ENCODE peak calls at places on chromosomes 16 and 17, in seven cellular contexts. S is SJCRH30, B is suprapubic skin, O is stomach, F is gastrocnemius medialis, I is heart right ventricle, P is WERI-Rb-1. J is an unnamed sample.

GRCh38 chr17:5282639-5283217 is 644 bp downstream of the RABEP1 start:
- DNase-seq in O (no peak), B (no peak), S (peak; percentile 16), P (peak; percentile 36), F (peak; percentile 19), I (peak; percentile 38), J (peak; percentile 16)

GRCh38 chr17:76153640-76154039 is 12.6 kb upstream of the FOXJ1 start:
- DNase-seq in P (peak; percentile 70), S (no peak), B (peak; percentile 67), O (no peak), I (no peak), F (no peak), J (no peak)

GRCh38 chr16:11948819-11949218 is 7.0 kb upstream of the NPIPB2 start:
- DNase-seq in S (no peak), B (peak; percentile 37), F (no peak), I (no peak), O (no peak), P (no peak), J (no peak)

GRCh38 chr16:79372504-79373184 is 227.9 kb downstream of the MAF start:
- DNase-seq in S (no peak), P (no peak), B (no peak), O (no peak), I (no peak), F (no peak), J (peak; percentile 8)

GRCh38 chr17:42775534-42776098 is 2.4 kb downstream of the VPS25 start:
- DNase-seq in F (no peak), P (no peak), I (no peak), S (no peak), B (no peak), O (no peak), J (no peak)

GRCh38 chr17:54948380-54948779 is 20.1 kb downstream of the COX11 start:
- DNase-seq in B (no peak), S (peak; percentile 49), I (no peak), O (no peak), P (no peak), F (no peak), J (no peak)

GRCh38 chr17:63095879-63096278 is 129.8 kb downstream of the TANC2 start:
- DNase-seq in P (no peak), I (no peak), B (no peak), F (no peak), O (no peak), S (no peak), J (no peak)

GRCh38 chr17:68860941-68861340 is 94.3 kb downstream of the ABCA8 start:
- DNase-seq in I (no peak), S (no peak), F (no peak), B (no peak), P (no peak), O (no peak), J (no peak)

GRCh38 chr17:66904760-66905637 is 59.5 kb upstream of the CACNG4 start:
- DNase-seq in F (no peak), S (peak; percentile 40), B (no peak), P (no peak), O (peak; percentile 55), I (no peak), J (peak; percentile 71)

GRCh38 chr16:88303890-88304819 is 78.6 kb upstream of the ZNF469 start:
- DNase-seq in F (no peak), P (no peak), B (no peak), S (peak; percentile 27), I (no peak), O (no peak), J (peak; percentile 47)

GRCh38 chr16:2324296-2324859 is 16.1 kb downstream of the ABCA3 start:
- DNase-seq in P (no peak), B (no peak), O (no peak), S (no peak), F (no peak), I (no peak), J (no peak)
- H3K36me3 ChIP-seq in P (peaks cover 43% of the 10 kb centered on the region), B (peaks cover 25% of the 10 kb centered on the region), O (peaks cover 42% of the 10 kb centered on the region), S (no peaks in the 10 kb centered on the region), F (no peaks in the 10 kb centered on the region), I (peaks cover 70% of the 10 kb centered on the region), J (no peaks in the 10 kb centered on the region)

GRCh38 chr17:46038937-46039336 is 39.9 kb downstream of the STH start:
- DNase-seq in S (no peak), F (no peak), B (no peak), P (no peak), O (no peak), I (no peak), J (no peak)
- H3K36me3 ChIP-seq in S (peaks cover 80% of the 10 kb centered on the region), F (no peaks in the 10 kb centered on the region), B (peaks cover 74% of the 10 kb centered on the region), P (peaks cover 97% of the 10 kb centered on the region), O (peaks cover 70% of the 10 kb centered on the region), I (peaks cover 91% of the 10 kb centered on the region), J (peaks cover 10% of the 10 kb centered on the region)

DNA sequence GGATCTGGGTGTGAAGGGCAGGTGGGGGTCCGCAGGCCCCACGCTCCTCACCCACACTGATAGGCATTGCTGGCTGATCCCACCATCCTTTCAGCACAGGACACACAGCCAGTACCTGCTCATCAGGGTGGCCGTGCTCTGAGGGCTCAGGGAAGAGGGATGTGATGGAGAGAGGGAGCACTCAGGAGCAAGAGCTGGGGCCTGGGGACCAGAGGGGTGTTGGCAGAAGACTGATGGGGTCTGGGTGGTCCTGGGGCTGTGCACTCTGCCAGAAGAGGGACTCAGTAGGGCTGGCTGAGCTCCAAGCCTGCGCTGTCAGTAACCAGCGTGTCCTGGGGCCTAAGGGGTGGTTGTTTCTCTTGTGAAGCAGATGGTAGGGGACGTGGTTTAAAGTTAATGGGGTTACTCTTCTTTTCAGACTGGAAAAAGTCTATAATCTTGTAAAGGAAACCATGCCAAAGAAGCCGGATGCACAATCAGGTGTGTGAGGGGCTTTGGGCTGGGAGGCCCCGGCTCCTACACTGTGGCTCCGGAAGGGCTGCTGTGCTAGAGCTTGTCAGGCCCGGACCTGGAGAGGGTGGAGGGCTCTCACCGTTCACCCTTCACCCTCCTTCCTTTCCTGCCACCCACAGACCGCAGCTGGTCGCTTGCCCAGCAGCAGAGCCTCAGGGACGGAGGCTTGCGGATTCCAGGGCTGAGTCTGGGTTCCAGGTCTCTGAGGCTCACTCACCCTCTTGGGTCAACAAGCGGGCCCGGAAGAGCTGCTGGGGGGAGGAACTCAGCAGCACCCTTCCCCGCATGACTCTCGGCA is 27.8 kb downstream of the POLR3E start:
- DNase-seq in O (no peak), F (no peak), B (no peak), I (no peak), S (no peak), P (no peak), J (no peak)
- H3K36me3 ChIP-seq in O (peaks cover 99% of the 10 kb centered on the region), F (no peaks in the 10 kb centered on the region), B (peaks cover 86% of the 10 kb centered on the region), I (peaks cover 82% of the 10 kb centered on the region), S (peaks cover 10% of the 10 kb centered on the region), P (peaks cover 89% of the 10 kb centered on the region), J (no peaks in the 10 kb centered on the region)

GRCh38 chr17:37118738-37119137 is 170.0 kb downstream of the AATF start:
- DNase-seq in S (no peak), O (no peak), P (no peak), B (no peak), F (no peak), I (no peak), J (no peak)

GRCh38 chr17:37116802-37117201 is 168.0 kb downstream of the AATF start:
- DNase-seq in O (no peak), I (no peak), P (no peak), S (no peak), F (no peak), B (no peak), J (no peak)

GRCh38 chr17:37121616-37122015 is 172.9 kb downstream of the AATF start:
- DNase-seq in I (no peak), B (no peak), P (no peak), F (no peak), S (no peak), O (no peak), J (no peak)

DNA sequence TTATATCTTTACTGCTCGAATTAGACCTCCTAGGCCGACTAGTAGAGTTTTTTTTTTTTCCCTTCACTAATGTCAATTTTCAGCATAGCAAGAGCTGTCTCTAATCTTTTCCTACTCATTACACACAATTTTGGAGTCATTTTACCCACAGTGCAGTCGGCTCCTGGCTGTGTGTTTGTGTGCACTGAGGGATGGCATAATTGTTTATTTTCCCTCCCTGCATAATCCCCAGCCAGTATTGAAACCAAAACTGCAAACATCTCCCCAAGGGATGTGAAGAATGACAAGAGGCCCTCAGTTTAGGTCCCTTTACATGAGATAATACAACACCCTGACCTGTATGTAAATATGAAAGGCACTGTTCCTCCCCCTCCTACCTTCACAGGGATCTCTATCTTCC is 169.0 kb downstream of the AATF start:
- DNase-seq in B (no peak), F (no peak), P (no peak), I (no peak), S (no peak), O (no peak), J (no peak)
- H3K36me3 ChIP-seq in B (peaks cover 42% of the 10 kb centered on the region), F (peaks cover 8% of the 10 kb centered on the region), P (peaks cover 62% of the 10 kb centered on the region), I (peaks cover 54% of the 10 kb centered on the region), S (peaks cover 30% of the 10 kb centered on the region), O (peaks cover 32% of the 10 kb centered on the region), J (no peaks in the 10 kb centered on the region)

GRCh38 chr16:2451851-2452320 is 8.0 kb upstream of the TEDC2 start:
- DNase-seq in P (no peak), O (no peak), F (no peak), I (no peak), S (no peak), B (peak; percentile 77), J (no peak)

GRCh38 chr16:2449118-2449517 is 10.8 kb upstream of the TEDC2 start:
- DNase-seq in P (no peak), O (no peak), B (no peak), I (no peak), F (no peak), S (no peak), J (no peak)

GRCh38 chr16:2450535-2450934 is 9.4 kb upstream of the TEDC2 start:
- DNase-seq in O (no peak), P (no peak), I (no peak), S (no peak), B (no peak), F (no peak), J (no peak)

GRCh38 chr16:2450975-2451381 is 8.9 kb upstream of the TEDC2 start:
- DNase-seq in I (no peak), F (no peak), O (no peak), S (no peak), B (peak; percentile 74), P (no peak), J (no peak)

GRCh38 chr16:2447920-2448583 is 11.9 kb upstream of the TEDC2 start:
- DNase-seq in B (no peak), P (no peak), O (no peak), I (no peak), S (no peak), F (no peak), J (no peak)
- H3K36me3 ChIP-seq in B (peaks cover 58% of the 10 kb centered on the region), P (peaks cover 88% of the 10 kb centered on the region), O (peaks cover 36% of the 10 kb centered on the region), I (peaks cover 25% of the 10 kb centered on the region), S (peaks cover 63% of the 10 kb centered on the region), F (no peaks in the 10 kb centered on the region), J (no peaks in the 10 kb centered on the region)

DNA sequence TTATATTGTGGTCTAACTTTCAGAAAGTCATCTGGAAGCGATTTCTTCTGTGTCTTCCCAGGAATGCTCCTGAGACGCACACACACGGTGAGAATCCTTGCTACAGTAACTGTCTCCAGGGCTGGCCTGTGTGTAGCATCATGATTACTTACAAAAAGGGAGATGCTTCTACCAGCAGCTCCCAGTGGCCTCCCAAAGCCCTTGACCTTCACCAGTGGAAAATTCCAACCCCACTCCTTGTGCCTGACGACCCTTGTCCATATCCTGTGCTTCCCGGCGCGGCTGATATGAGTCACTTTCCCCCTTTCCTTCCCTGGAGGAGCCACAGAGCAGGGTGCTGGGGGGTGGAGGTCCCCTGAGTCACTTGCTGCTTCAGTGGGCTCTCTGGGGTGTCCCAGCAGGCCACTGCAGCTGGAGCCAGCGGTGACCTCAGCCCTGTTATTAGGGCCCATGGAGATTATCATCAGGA is 22.1 kb upstream of the NAT9 start:
- DNase-seq in I (no peak), O (no peak), P (no peak), F (no peak), B (no peak), S (no peak), J (no peak)
- H3K36me3 ChIP-seq in I (peaks cover 52% of the 10 kb centered on the region), O (peaks cover 100% of the 10 kb centered on the region), P (peaks cover 65% of the 10 kb centered on the region), F (no peaks in the 10 kb centered on the region), B (peaks cover 86% of the 10 kb centered on the region), S (peaks cover 19% of the 10 kb centered on the region), J (no peaks in the 10 kb centered on the region)

J was measured in body of pancreas.